ENCODE peak calls at places on chromosomes 3 and 15, in five cellular contexts. M is IMR-90, P is AG09309, S is stomach, Z is GM12865. A is an unnamed sample.

GRCh38 chr15:85748729-85749128 is 46.0 kb downstream of the KLHL25 start:
- DNase-seq in M (no peak), P (no peak), S (peak; percentile 24), Z (no peak), A (no peak)

GRCh38 chr3:86245360-86245759 is 745.6 kb downstream of the VGLL3 start:
- DNase-seq in M (no peak), P (no peak), S (no peak), Z (no peak), A (no peak)

GRCh38 chr15:48086162-48086561 is 34.6 kb upstream of the SLC24A5 start:
- DNase-seq in M (no peak), P (no peak), S (no peak), Z (no peak), A (no peak)

GRCh38 chr15:49718234-49718633 is 97.4 kb downstream of the DTWD1 start:
- DNase-seq in M (peak; percentile 69), P (peak; percentile 71), S (no peak), Z (no peak), A (peak; percentile 84)

GRCh38 chr15:82663186-82663600 is 16.0 kb upstream of the CPEB1 start:
- DNase-seq in M (peak; percentile 31), P (no peak), S (peak; percentile 49), Z (peak; percentile 66), A (peak; percentile 47)

GRCh38 chr15:81939604-81940440 is 106.0 kb downstream of the MEX3B start:
- DNase-seq in M (peak; percentile 81), P (no peak), S (no peak), Z (peak; percentile 69), A (peak; percentile 66)

GRCh38 chr3:5197022-5197421 is 9.5 kb downstream of the EDEM1 start:
- DNase-seq in M (peak; percentile 60), P (no peak), S (no peak), Z (no peak), A (peak; percentile 69)

GRCh38 chr3:33884204-33884561 is 85.8 kb downstream of the PDCD6IP start:
- DNase-seq in M (no peak), P (no peak), S (no peak), Z (peak; percentile 13), A (peak; percentile 59)

GRCh38 chr15:88911766-88912118 is 1.4 kb downstream of the MFGE8 start:
- DNase-seq in M (peak; percentile 70), P (no peak), S (no peak), Z (no peak), A (peak; percentile 67)

GRCh38 chr15:57732526-57733331 is 26.2 kb downstream of the POLR2M start:
- DNase-seq in M (peak; percentile 50), P (no peak), S (peak; percentile 63), Z (peak; percentile 47), A (peak; percentile 68)

GRCh38 chr15:98611031-98611430 is 37.3 kb upstream of the IGF1R start:
- DNase-seq in M (no peak), P (no peak), S (no peak), Z (no peak), A (no peak)

GRCh38 chr3:124428372-124429128 is 301.7 kb upstream of the UMPS start:
- DNase-seq in M (no peak), P (no peak), S (no peak), Z (no peak), A (no peak)

GRCh38 chr15:63065262-63066234 is 23.0 kb downstream of the TPM1 start:
- DNase-seq in M (no peak), P (no peak), S (no peak), Z (no peak), A (no peak)

GRCh38 chr3:184145120-184145524 is 10.0 kb downstream of the EIF2B5 start:
- DNase-seq in M (peak; percentile 61), P (no peak), S (peak; percentile 81), Z (peak; percentile 38), A (peak; percentile 70)

GRCh38 chr15:62071711-62072308 is 5.0 kb downstream of the C2CD4A start:
- DNase-seq in M (peak; percentile 57), P (no peak), S (no peak), Z (peak; percentile 45), A (peak; percentile 65)

GRCh38 chr3:135304378-135304777 is 509.3 kb downstream of the EPHB1 start:
- DNase-seq in M (no peak), P (no peak), S (no peak), Z (no peak), A (peak; percentile 45)

GRCh38 chr15:89052474-89052873 is 35.8 kb upstream of the ABHD2 start:
- DNase-seq in M (peak; percentile 97), P (peak; percentile 98), S (no peak), Z (no peak), A (peak; percentile 99)

GRCh38 chr15:70494861-70495571 is 268.3 kb downstream of the UACA start:
- DNase-seq in M (peak; percentile 96), P (peak; percentile 89), S (no peak), Z (peak; percentile 39), A (peak; percentile 85)

GRCh38 chr3:172051310-172051956 is 12.1 kb downstream of the FNDC3B start:
- DNase-seq in M (no peak), P (no peak), S (no peak), Z (no peak), A (no peak)

GRCh38 chr3:52228751-52229291 is 3.4 kb upstream of the TLR9 start:
- DNase-seq in M (no peak), P (no peak), S (no peak), Z (no peak), A (no peak)

GRCh38 chr15:73928971-73929627 is 2.8 kb downstream of the LOXL1 start:
- DNase-seq in M (no peak), P (no peak), S (no peak), Z (no peak), A (peak; percentile 43)

GRCh38 chr3:172065534-172065933 is 26.2 kb downstream of the FNDC3B start:
- DNase-seq in M (peak; percentile 92), P (no peak), S (no peak), Z (no peak), A (peak; percentile 89)

GRCh38 chr3:48064292-48064829 is 48.1 kb upstream of the MAP4 start:
- DNase-seq in M (peak; percentile 27), P (no peak), S (no peak), Z (no peak), A (peak; percentile 56)

GRCh38 chr3:141796436-141797166 is 33.4 kb downstream of the GRK7 start:
- DNase-seq in M (no peak), P (no peak), S (no peak), Z (peak; percentile 84), A (peak; percentile 45)
- H3K4me3 ChIP-seq in M (no peak overlapping the region), P (no peak overlapping the region), S (peak overlapping the region; percentile 48), Z (no peak overlapping the region), A (no peak overlapping the region)

DNA sequence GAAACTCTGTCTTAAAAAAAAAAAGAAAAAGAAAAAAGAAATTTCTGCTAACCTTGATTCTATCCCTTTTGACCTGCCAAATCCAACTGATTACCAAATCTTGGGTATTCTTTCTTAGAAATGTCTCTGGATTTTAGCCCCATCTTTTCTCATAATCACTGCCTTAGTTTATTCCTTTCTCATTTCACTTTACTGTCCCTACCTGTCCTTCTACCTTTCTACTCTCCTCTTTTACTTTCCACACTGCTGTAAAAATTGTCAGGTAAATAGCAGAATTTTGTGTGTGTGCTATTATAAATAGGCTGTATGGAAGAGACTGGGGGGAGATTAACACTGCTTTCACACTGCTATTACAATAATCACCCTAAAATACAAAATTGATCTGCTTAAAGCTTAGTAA is 16.7 kb downstream of the PIK3CA start:
- DNase-seq in M (no peak), P (no peak), S (no peak), Z (no peak), A (no peak)
- TF ChIP-seq CTCF in M (no peak), P (no peak), S (no peak), Z (no peak), A (no peak)

GRCh38 chr3:158103131-158103955 is 2.9 kb downstream of the SHOX2 start:
- DNase-seq in M (no peak), P (no peak), S (peak; percentile 50), Z (no peak), A (peak; percentile 61)
- H3K4me3 ChIP-seq in M (no peak overlapping the region), P (peak overlapping the region; percentile 31), S (peak overlapping the region; percentile 42), Z (no peak overlapping the region), A (peak overlapping the region; percentile 55)

DNA sequence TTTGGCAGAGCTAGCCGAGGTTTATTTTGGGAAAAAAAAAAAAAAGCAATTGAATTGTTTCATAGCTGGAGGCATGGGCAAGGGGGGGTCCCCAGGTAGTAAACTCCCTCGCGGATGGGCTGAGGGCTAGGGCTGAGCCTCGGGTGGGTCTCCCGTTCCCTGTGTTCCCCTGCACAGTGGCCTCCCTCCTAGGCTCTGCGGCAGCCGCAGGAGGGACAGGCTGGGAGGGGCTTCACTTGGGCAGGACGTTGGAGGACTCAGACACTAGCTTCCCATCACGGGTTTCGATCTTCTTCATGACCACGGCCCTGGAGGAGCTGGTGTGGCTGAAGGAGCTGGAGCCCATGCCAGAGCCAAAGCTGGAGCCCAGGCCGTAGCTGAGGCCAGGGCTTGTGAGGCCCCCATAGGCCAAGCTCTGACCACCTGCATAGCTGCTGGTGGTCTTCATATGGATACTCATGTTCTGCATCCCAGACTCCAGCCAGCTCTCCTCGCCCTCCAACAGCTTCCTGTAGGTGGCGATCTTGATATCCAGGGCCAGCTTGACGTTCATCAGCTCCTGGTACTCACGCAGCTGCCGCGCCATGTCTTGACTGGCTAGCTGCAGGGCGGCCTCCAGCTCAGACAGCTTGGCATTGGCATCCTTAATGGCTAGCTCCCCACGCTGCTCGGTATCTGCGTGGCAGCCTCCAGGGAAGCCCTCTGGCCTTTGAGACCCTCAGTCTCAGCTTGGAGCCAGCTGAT is 64.0 kb upstream of the CDAN1 start:
- DNase-seq in M (no peak), P (no peak), S (no peak), Z (peak; percentile 2), A (no peak)
- TF ChIP-seq CTCF in M (no peak), P (no peak), S (no peak), Z (peak; percentile 15), A (no peak)

DNA sequence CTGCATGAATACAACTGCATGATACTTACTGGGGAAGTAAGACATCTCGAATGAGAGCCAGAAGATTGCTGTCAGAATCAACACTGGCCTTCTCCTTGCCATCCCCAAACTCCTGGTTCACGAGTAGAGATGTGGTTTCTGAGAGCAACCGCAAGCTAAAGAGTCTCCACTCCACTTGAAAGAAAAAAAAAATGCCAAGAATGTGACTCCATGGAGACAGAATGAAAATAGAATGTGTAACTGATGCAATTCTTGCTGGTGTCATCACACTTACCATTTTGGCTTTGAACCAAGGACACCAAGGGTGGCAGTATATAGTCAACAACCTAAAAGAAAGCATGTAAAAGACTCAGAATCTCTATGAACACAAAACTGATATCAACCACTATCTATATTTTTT is 280.4 kb downstream of the ULK4 start:
- DNase-seq in M (peak; percentile 92), P (peak; percentile 97), S (no peak), Z (no peak), A (peak; percentile 90)
- H3K4me3 ChIP-seq in M (no peak overlapping the region), P (no peak overlapping the region), S (no peak overlapping the region), Z (no peak overlapping the region), A (no peak overlapping the region)

DNA sequence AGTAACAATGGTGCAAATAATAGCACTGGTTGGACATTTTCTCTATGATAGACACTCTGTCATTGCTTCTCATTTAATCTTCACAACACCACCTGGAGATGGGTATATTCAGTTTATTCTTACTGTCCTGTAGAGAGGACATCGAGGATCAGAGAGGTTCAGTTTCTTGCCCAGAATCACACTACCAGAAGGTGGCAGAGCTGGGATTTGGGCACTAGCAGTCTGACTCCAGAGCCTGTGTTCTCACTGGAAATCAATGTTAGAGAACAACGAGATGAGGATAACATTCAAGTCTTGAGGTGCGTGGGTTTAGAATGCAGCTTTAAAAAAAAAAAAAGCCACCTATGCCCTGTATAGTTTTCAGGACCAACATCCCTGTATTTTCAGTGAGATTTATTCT is 127.8 kb downstream of the SYNPR start:
- DNase-seq in M (no peak), P (no peak), S (no peak), Z (no peak), A (no peak)
- TF ChIP-seq CTCF in M (no peak), P (peak; percentile 16), S (no peak), Z (no peak), A (no peak)

A was measured in fibroblast of mammary gland.